ENCODE peak calls at places on chromosomes 7 and 10, in four cellular contexts. C is KBM-7; M is activated naive CD4-positive, alpha-beta T cell; B is kidney glomerular epithelial cell. I is an unnamed sample.

GRCh38 chr10:27717191-27717590 is 28.4 kb downstream of the MKX start:
- DNase-seq in C (no peak), M (no peak), B (no peak), I (no peak)

GRCh38 chr10:126063353-126063791 is 167.0 kb downstream of the FANK1 start:
- DNase-seq in C (no peak), M (no peak), B (peak), I (peak)

GRCh38 chr10:29634105-29634504 is 666 bp downstream of the SVIL start:
- DNase-seq in B (no peak), C (no peak), M (no peak), I (no peak)

GRCh38 chr7:48875300-48875916 is 48.9 kb upstream of the CDC14C start:
- DNase-seq in C (peak), M (no peak), B (peak), I (peak)

GRCh38 chr10:70694410-70695179 is 22.3 kb downstream of the ADAMTS14 start:
- DNase-seq in B (no peak), C (no peak), M (no peak), I (no peak)

GRCh38 chr10:112741830-112742402 is 208.1 kb upstream of the TCF7L2 start:
- DNase-seq in M (no peak), B (peak), C (no peak), I (no peak)

GRCh38 chr10:77191324-77192049 is 446.1 kb downstream of the KCNMA1 start:
- DNase-seq in B (no peak), M (no peak), C (no peak), I (no peak)

GRCh38 chr7:26626687-26627086 is 237.7 kb downstream of the SKAP2 start:
- DNase-seq in C (no peak), M (no peak), B (no peak), I (no peak)

GRCh38 chr10:125134916-125135770 is 25.2 kb downstream of the CTBP2 start:
- DNase-seq in B (no peak), M (no peak), C (no peak), I (no peak)

GRCh38 chr7:33185786-33186185 is 56.4 kb downstream of the BBS9 start:
- DNase-seq in M (no peak), C (peak), B (peak), I (peak)

GRCh38 chr10:118276727-118277126 is 65.4 kb downstream of the FAM204A start:
- DNase-seq in C (no peak), B (no peak), M (no peak), I (no peak)

GRCh38 chr7:22879285-22879684 is 56.6 kb upstream of the TOMM7 start:
- DNase-seq in C (no peak), M (no peak), B (no peak), I (no peak)

GRCh38 chr7:158814637-158815036 is 14.7 kb downstream of the ESYT2 start:
- DNase-seq in C (no peak), M (no peak), B (no peak), I (no peak)

GRCh38 chr7:76356823-76357222 is 2.0 kb downstream of the YWHAG start:
- DNase-seq in B (peak), M (no peak), C (peak), I (peak)

GRCh38 chr7:836429-836828 is 4.2 kb downstream of the SUN1 start:
- DNase-seq in B (no peak), C (no peak), M (no peak), I (peak)

GRCh38 chr7:44802418-44803025 is 6.0 kb downstream of the PPIA start:
- DNase-seq in B (no peak), C (no peak), M (no peak), I (no peak)

GRCh38 chr7:23691320-23691719 is 11.3 kb downstream of the FAM221A start:
- DNase-seq in B (no peak), C (no peak), M (no peak), I (no peak)

GRCh38 chr7:151060416-151061234 is 1.2 kb downstream of the SLC4A2 start:
- DNase-seq in B (peak), M (no peak), C (peak), I (peak)

GRCh38 chr7:36600869-36601530 is 123.3 kb downstream of the AOAH start:
- DNase-seq in C (no peak), M (no peak), B (peak), I (peak)

GRCh38 chr7:133051066-133051465 is 30.8 kb downstream of the CHCHD3 start:
- DNase-seq in B (no peak), C (peak), M (no peak), I (peak)

GRCh38 chr7:158976468-158976848 is 120.1 kb downstream of the DYNC2I1 start:
- DNase-seq in M (no peak), B (no peak), C (no peak), I (no peak)

GRCh38 chr7:30971440-30971839 is 7.7 kb downstream of the GHRHR start:
- DNase-seq in B (no peak), C (no peak), M (no peak), I (no peak)

GRCh38 chr7:131625817-131626372 is 69.5 kb upstream of the PODXL start:
- DNase-seq in B (peak), M (no peak), C (no peak), I (peak)

GRCh38 chr7:41979834-41980307 is 257.1 kb downstream of the GLI3 start:
- DNase-seq in C (peak), B (peak), M (no peak), I (peak)

GRCh38 chr7:155878250-155878649 is 66.0 kb upstream of the SHH start:
- DNase-seq in C (no peak), M (no peak), B (no peak), I (no peak)

GRCh38 chr7:11935905-11936304 is 103.9 kb upstream of the THSD7A start:
- DNase-seq in M (no peak), B (no peak), C (no peak), I (no peak)

GRCh38 chr10:123583639-123584418 is 82.3 kb upstream of the GPR26 start:
- DNase-seq in C (peak), B (peak), M (no peak), I (peak)

GRCh38 chr10:17657116-17657500 is 13.2 kb downstream of the STAM start:
- DNase-seq in M (no peak), C (no peak), B (no peak), I (no peak)

GRCh38 chr7:6121141-6121540 is 90.0 kb downstream of the ANKRD61 start:
- DNase-seq in B (no peak), C (no peak), M (no peak), I (peak)

GRCh38 chr7:50315739-50316671 is 11.5 kb downstream of the IKZF1 start:
- DNase-seq in M (no peak), C (no peak), B (no peak), I (no peak)

GRCh38 chr7:12389089-12389700 is 14.5 kb downstream of the VWDE start:
- DNase-seq in C (peak), M (no peak), B (peak), I (peak)

GRCh38 chr10:99232357-99232999 is 3.2 kb downstream of the HPSE2 start:
- DNase-seq in M (no peak), B (no peak), C (no peak), I (no peak)

GRCh38 chr7:150568714-150569113 is 1.5 kb downstream of the GIMAP4 start:
- DNase-seq in M (no peak), C (no peak), B (no peak), I (no peak)

GRCh38 chr10:51083280-51083986 is 9.1 kb downstream of the PRKG1 start:
- DNase-seq in B (no peak), C (no peak), M (no peak), I (no peak)